ENCODE peak calls at places on chromosomes 1 and 21, in nine cellular contexts. One of them, this sample, is unnamed.

GRCh38 chr1:11692899-11693590 is 1.5 kb downstream of the DRAXIN start:
- DNase-seq in A549: no peak
- DNase-seq in coronary artery: no peak
- DNase-seq in neural progenitor cell: peak
- DNase-seq in left ventricle myocardium inferior: no peak
- DNase-seq in GM23338: no peak
- DNase-seq in tibial artery: peak
- DNase-seq in H9: no peak
- DNase-seq in astrocyte: peak
- DNase-seq in this sample: no peak

GRCh38 chr1:118366296-118366695 is 181.3 kb upstream of the SPAG17 start:
- DNase-seq in neural progenitor cell: no peak
- DNase-seq in H9: no peak
- DNase-seq in left ventricle myocardium inferior: no peak
- DNase-seq in astrocyte: peak
- DNase-seq in coronary artery: no peak
- DNase-seq in tibial artery: no peak
- DNase-seq in A549: no peak
- DNase-seq in GM23338: no peak
- DNase-seq in this sample: no peak

GRCh38 chr1:114504023-114504422 is 7.0 kb downstream of the TRIM33 start:
- DNase-seq in H9: no peak
- DNase-seq in A549: no peak
- DNase-seq in tibial artery: no peak
- DNase-seq in GM23338: no peak
- DNase-seq in astrocyte: no peak
- DNase-seq in coronary artery: no peak
- DNase-seq in neural progenitor cell: no peak
- DNase-seq in left ventricle myocardium inferior: no peak
- DNase-seq in this sample: no peak

GRCh38 chr1:24909388-24909898 is 20.6 kb downstream of the RUNX3 start:
- DNase-seq in left ventricle myocardium inferior: peak
- DNase-seq in A549: peak
- DNase-seq in H9: peak
- DNase-seq in astrocyte: peak
- DNase-seq in neural progenitor cell: peak
- DNase-seq in tibial artery: peak
- DNase-seq in coronary artery: no peak
- DNase-seq in GM23338: peak
- DNase-seq in this sample: peak

GRCh38 chr1:204983121-204983520 is 59.9 kb upstream of the CNTN2 start:
- DNase-seq in coronary artery: no peak
- DNase-seq in left ventricle myocardium inferior: no peak
- DNase-seq in astrocyte: no peak
- DNase-seq in GM23338: no peak
- DNase-seq in tibial artery: no peak
- DNase-seq in neural progenitor cell: no peak
- DNase-seq in H9: no peak
- DNase-seq in A549: no peak
- DNase-seq in this sample: no peak

GRCh38 chr1:207670192-207670591 is 25.3 kb downstream of the CR1L start:
- DNase-seq in astrocyte: no peak
- DNase-seq in GM23338: no peak
- DNase-seq in left ventricle myocardium inferior: no peak
- DNase-seq in H9: no peak
- DNase-seq in coronary artery: no peak
- DNase-seq in neural progenitor cell: no peak
- DNase-seq in tibial artery: no peak
- DNase-seq in A549: no peak
- DNase-seq in this sample: no peak

GRCh38 chr21:20169812-20170576 is 828.2 kb upstream of the NCAM2 start:
- DNase-seq in astrocyte: no peak
- DNase-seq in neural progenitor cell: no peak
- DNase-seq in tibial artery: no peak
- DNase-seq in coronary artery: no peak
- DNase-seq in GM23338: no peak
- DNase-seq in H9: no peak
- DNase-seq in A549: no peak
- DNase-seq in left ventricle myocardium inferior: no peak
- DNase-seq in this sample: no peak

GRCh38 chr1:234621657-234622335 is 11.8 kb upstream of the IRF2BP2 start:
- DNase-seq in tibial artery: no peak
- DNase-seq in coronary artery: no peak
- DNase-seq in H9: no peak
- DNase-seq in A549: no peak
- DNase-seq in left ventricle myocardium inferior: peak
- DNase-seq in neural progenitor cell: no peak
- DNase-seq in astrocyte: peak
- DNase-seq in GM23338: no peak
- DNase-seq in this sample: no peak

GRCh38 chr1:45815667-45816458 is 12.5 kb downstream of the MAST2 start:
- DNase-seq in astrocyte: peak
- DNase-seq in neural progenitor cell: no peak
- DNase-seq in tibial artery: no peak
- DNase-seq in coronary artery: no peak
- DNase-seq in GM23338: no peak
- DNase-seq in left ventricle myocardium inferior: no peak
- DNase-seq in A549: no peak
- DNase-seq in H9: no peak
- DNase-seq in this sample: no peak

GRCh38 chr1:209434066-209434465 is 149.4 kb upstream of the CAMK1G start:
- DNase-seq in A549: peak
- DNase-seq in neural progenitor cell: no peak
- DNase-seq in tibial artery: no peak
- DNase-seq in GM23338: no peak
- DNase-seq in H9: no peak
- DNase-seq in astrocyte: peak
- DNase-seq in coronary artery: no peak
- DNase-seq in left ventricle myocardium inferior: no peak
- DNase-seq in this sample: no peak

GRCh38 chr1:60857851-60858250 is 224.5 kb upstream of the NFIA start:
- DNase-seq in GM23338: no peak
- DNase-seq in left ventricle myocardium inferior: no peak
- DNase-seq in A549: no peak
- DNase-seq in tibial artery: no peak
- DNase-seq in neural progenitor cell: no peak
- DNase-seq in coronary artery: no peak
- DNase-seq in astrocyte: no peak
- DNase-seq in H9: no peak
- DNase-seq in this sample: no peak

GRCh38 chr1:98260421-98260820 is 339.6 kb upstream of the DPYD start:
- DNase-seq in A549: no peak
- DNase-seq in neural progenitor cell: no peak
- DNase-seq in H9: no peak
- DNase-seq in tibial artery: no peak
- DNase-seq in left ventricle myocardium inferior: no peak
- DNase-seq in astrocyte: no peak
- DNase-seq in coronary artery: no peak
- DNase-seq in GM23338: no peak
- DNase-seq in this sample: no peak

GRCh38 chr1:94215955-94216354 is 21.4 kb downstream of the ARHGAP29 start:
- DNase-seq in left ventricle myocardium inferior: no peak
- DNase-seq in coronary artery: no peak
- DNase-seq in tibial artery: no peak
- DNase-seq in GM23338: no peak
- DNase-seq in A549: no peak
- DNase-seq in neural progenitor cell: no peak
- DNase-seq in astrocyte: no peak
- DNase-seq in H9: no peak
- DNase-seq in this sample: no peak

GRCh38 chr1:224528900-224529299 is 87.2 kb upstream of the CNIH3 start:
- DNase-seq in tibial artery: no peak
- DNase-seq in left ventricle myocardium inferior: no peak
- DNase-seq in GM23338: no peak
- DNase-seq in coronary artery: no peak
- DNase-seq in neural progenitor cell: no peak
- DNase-seq in astrocyte: peak
- DNase-seq in H9: no peak
- DNase-seq in A549: peak
- DNase-seq in this sample: peak

GRCh38 chr1:167232801-167233200 is 12.1 kb downstream of the POU2F1 start:
- DNase-seq in A549: no peak
- DNase-seq in left ventricle myocardium inferior: no peak
- DNase-seq in astrocyte: no peak
- DNase-seq in coronary artery: no peak
- DNase-seq in tibial artery: no peak
- DNase-seq in H9: no peak
- DNase-seq in neural progenitor cell: no peak
- DNase-seq in GM23338: no peak
- DNase-seq in this sample: no peak

GRCh38 chr1:175822575-175822974 is 79.2 kb upstream of the TNR start:
- DNase-seq in neural progenitor cell: no peak
- DNase-seq in A549: no peak
- DNase-seq in coronary artery: no peak
- DNase-seq in H9: no peak
- DNase-seq in GM23338: no peak
- DNase-seq in tibial artery: no peak
- DNase-seq in left ventricle myocardium inferior: no peak
- DNase-seq in astrocyte: peak
- DNase-seq in this sample: no peak

GRCh38 chr1:195376190-195376589 is 1232.0 kb downstream of the KCNT2 start:
- DNase-seq in neural progenitor cell: no peak
- DNase-seq in H9: no peak
- DNase-seq in GM23338: peak
- DNase-seq in left ventricle myocardium inferior: no peak
- DNase-seq in A549: peak
- DNase-seq in coronary artery: no peak
- DNase-seq in astrocyte: peak
- DNase-seq in tibial artery: no peak
- DNase-seq in this sample: no peak

GRCh38 chr1:164524810-164525209 is 34.2 kb upstream of the PBX1 start:
- DNase-seq in astrocyte: peak
- DNase-seq in GM23338: no peak
- DNase-seq in A549: no peak
- DNase-seq in neural progenitor cell: no peak
- DNase-seq in left ventricle myocardium inferior: no peak
- DNase-seq in coronary artery: no peak
- DNase-seq in tibial artery: no peak
- DNase-seq in H9: no peak
- DNase-seq in this sample: no peak

GRCh38 chr1:44500181-44501021 is 95.3 kb downstream of the RNF220 start:
- DNase-seq in GM23338: peak
- DNase-seq in A549: no peak
- DNase-seq in H9: peak
- DNase-seq in coronary artery: no peak
- DNase-seq in left ventricle myocardium inferior: no peak
- DNase-seq in astrocyte: peak
- DNase-seq in neural progenitor cell: peak
- DNase-seq in tibial artery: no peak
- DNase-seq in this sample: no peak

GRCh38 chr1:26546819-26547218 is 17.3 kb downstream of the RPS6KA1 start:
- DNase-seq in GM23338: no peak
- DNase-seq in A549: no peak
- DNase-seq in coronary artery: peak
- DNase-seq in H9: no peak
- DNase-seq in tibial artery: no peak
- DNase-seq in left ventricle myocardium inferior: no peak
- DNase-seq in neural progenitor cell: no peak
- DNase-seq in astrocyte: no peak
- DNase-seq in this sample: no peak

GRCh38 chr1:57991289-57991688 is 555.2 kb downstream of the OMA1 start:
- DNase-seq in left ventricle myocardium inferior: no peak
- DNase-seq in H9: no peak
- DNase-seq in astrocyte: no peak
- DNase-seq in A549: no peak
- DNase-seq in tibial artery: no peak
- DNase-seq in coronary artery: no peak
- DNase-seq in GM23338: no peak
- DNase-seq in neural progenitor cell: no peak
- DNase-seq in this sample: no peak

GRCh38 chr1:221637641-221638041 is 104.2 kb downstream of the DUSP10 start:
- DNase-seq in coronary artery: no peak
- DNase-seq in left ventricle myocardium inferior: peak
- DNase-seq in A549: peak
- DNase-seq in H9: no peak
- DNase-seq in tibial artery: no peak
- DNase-seq in astrocyte: no peak
- DNase-seq in GM23338: no peak
- DNase-seq in neural progenitor cell: no peak
- DNase-seq in this sample: peak
- TF ChIP-seq CTCF in coronary artery: no peak
- TF ChIP-seq CTCF in left ventricle myocardium inferior: peak
- TF ChIP-seq CTCF in A549: no peak
- TF ChIP-seq CTCF in H9: no peak
- TF ChIP-seq CTCF in tibial artery: no peak
- TF ChIP-seq CTCF in astrocyte: no peak
- TF ChIP-seq CTCF in GM23338: no peak
- TF ChIP-seq CTCF in neural progenitor cell: no peak
- TF ChIP-seq CTCF in this sample: no peak

DNA sequence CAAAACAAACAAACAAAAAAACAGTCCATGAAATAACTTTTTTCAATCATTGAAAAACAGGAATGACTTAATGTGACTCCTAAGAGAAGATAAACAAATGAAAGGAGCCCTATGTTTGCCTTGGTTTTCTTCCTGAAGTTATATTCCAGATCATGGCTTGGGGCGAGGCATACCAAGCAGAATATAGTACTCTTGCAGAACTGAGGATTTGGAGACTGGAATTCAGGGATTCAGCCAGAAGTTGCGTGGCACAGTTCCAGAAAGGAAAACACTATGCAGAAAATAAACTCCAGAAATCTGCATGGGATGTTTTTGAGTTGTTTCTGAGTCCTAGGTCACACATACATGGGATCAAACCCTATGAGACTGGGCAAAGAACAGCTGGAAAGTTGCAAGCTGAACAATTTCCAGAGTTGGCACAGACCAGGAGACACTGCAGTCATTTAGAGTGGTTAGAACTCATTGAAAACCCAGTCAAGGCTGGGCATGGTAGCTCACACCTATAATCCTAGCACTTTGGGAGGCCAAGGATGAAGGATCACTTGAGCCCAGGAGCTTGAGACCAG is 42.9 kb upstream of the IFFO2 start:
- DNase-seq in left ventricle myocardium inferior: no peak
- DNase-seq in neural progenitor cell: no peak
- DNase-seq in coronary artery: no peak
- DNase-seq in A549: no peak
- DNase-seq in H9: no peak
- DNase-seq in astrocyte: peak
- DNase-seq in GM23338: no peak
- DNase-seq in tibial artery: no peak
- DNase-seq in this sample: peak
- H3K27ac ChIP-seq in left ventricle myocardium inferior: no peak
- H3K27ac ChIP-seq in neural progenitor cell: no peak
- H3K27ac ChIP-seq in coronary artery: peak
- H3K27ac ChIP-seq in A549: no peak
- H3K27ac ChIP-seq in H9: no peak
- H3K27ac ChIP-seq in astrocyte: no peak
- H3K27ac ChIP-seq in GM23338: no peak
- H3K27ac ChIP-seq in tibial artery: peak
- H3K27ac ChIP-seq in this sample: peak

GRCh38 chr1:85502625-85503083 is 37.7 kb upstream of the DDAH1 start:
- DNase-seq in tibial artery: peak
- DNase-seq in H9: peak
- DNase-seq in coronary artery: no peak
- DNase-seq in A549: peak
- DNase-seq in GM23338: peak
- DNase-seq in astrocyte: peak
- DNase-seq in neural progenitor cell: peak
- DNase-seq in left ventricle myocardium inferior: no peak
- DNase-seq in this sample: peak
- TF ChIP-seq CTCF in tibial artery: peak
- TF ChIP-seq CTCF in H9: peak
- TF ChIP-seq CTCF in coronary artery: no peak
- TF ChIP-seq CTCF in A549: peak
- TF ChIP-seq CTCF in GM23338: peak
- TF ChIP-seq CTCF in astrocyte: peak
- TF ChIP-seq CTCF in neural progenitor cell: peak
- TF ChIP-seq CTCF in left ventricle myocardium inferior: peak
- TF ChIP-seq CTCF in this sample: peak

GRCh38 chr1:203818399-203818798 is 23.0 kb downstream of the ZBED6 start:
- DNase-seq in neural progenitor cell: no peak
- DNase-seq in astrocyte: no peak
- DNase-seq in A549: no peak
- DNase-seq in left ventricle myocardium inferior: no peak
- DNase-seq in coronary artery: no peak
- DNase-seq in GM23338: no peak
- DNase-seq in H9: no peak
- DNase-seq in tibial artery: no peak
- DNase-seq in this sample: no peak
- H3K27ac ChIP-seq in neural progenitor cell: no peak
- H3K27ac ChIP-seq in astrocyte: no peak
- H3K27ac ChIP-seq in A549: no peak
- H3K27ac ChIP-seq in left ventricle myocardium inferior: no peak
- H3K27ac ChIP-seq in coronary artery: no peak
- H3K27ac ChIP-seq in GM23338: peak
- H3K27ac ChIP-seq in H9: no peak
- H3K27ac ChIP-seq in tibial artery: no peak
- H3K27ac ChIP-seq in this sample: no peak